ENCODE peak calls at places on chromosome 15, in five cellular contexts. O is uterus, L is sciatic nerve, X is pons, M is brain microvascular endothelial cell. F is an unnamed sample.

GRCh38 chr15:92098869-92099268 is 245.4 kb downstream of the SLCO3A1 start:
- DNase-seq in L (no peak), X (peak), O (no peak), M (no peak), F (no peak)

GRCh38 chr15:48765007-48765406 is 45.9 kb downstream of the CEP152 start:
- DNase-seq in L (no peak), X (no peak), O (no peak), M (no peak), F (no peak)

GRCh38 chr15:59307164-59307535 is 65.5 kb downstream of the MYO1E start:
- DNase-seq in L (no peak), X (peak), M (no peak), O (no peak), F (no peak)

GRCh38 chr15:96361309-96362000 is 31.0 kb downstream of the NR2F2 start:
- DNase-seq in M (no peak), L (peak), O (no peak), X (no peak), F (no peak)

GRCh38 chr15:26126070-26126469 is 262.9 kb upstream of the ATP10A start:
- DNase-seq in M (no peak), X (peak), O (no peak), L (no peak), F (no peak)

GRCh38 chr15:58666957-58667356 is 82.5 kb downstream of the ADAM10 start:
- DNase-seq in L (no peak), M (no peak), X (peak), O (no peak), F (no peak)

GRCh38 chr15:49024840-49025239 is 21.4 kb downstream of the SECISBP2L start:
- DNase-seq in L (no peak), O (no peak), M (no peak), X (no peak), F (no peak)

GRCh38 chr15:90584841-90585240 is 55.1 kb downstream of the CRTC3 start:
- DNase-seq in X (no peak), O (no peak), M (no peak), L (no peak), F (no peak)

GRCh38 chr15:50676799-50677483 is 9.7 kb downstream of the TRPM7 start:
- DNase-seq in L (no peak), M (peak), O (no peak), X (no peak), F (peak)

GRCh38 chr15:41491889-41492288 is 1.8 kb upstream of the ITPKA start:
- DNase-seq in L (no peak), M (no peak), X (no peak), O (no peak), F (no peak)

F was measured in RCC 7860.